ENCODE peak calls at places on chromosomes 5 and 9, in five cellular contexts. Q, B, L, K and D are unnamed samples.

GRCh38 chr5:171630047-171630669 is 155.5 kb upstream of the SMIM23 start:
- DNase-seq in Q (peak), B (peak), K (no peak), L (peak), D (no peak)

GRCh38 chr5:163005949-163006348 is 431.4 kb upstream of the CCNG1 start:
- DNase-seq in L (no peak), B (no peak), K (no peak), Q (no peak), D (no peak)

GRCh38 chr9:81183763-81184162 is 505.6 kb downstream of the TLE1 start:
- DNase-seq in K (no peak), Q (peak), L (no peak), B (no peak), D (no peak)

GRCh38 chr9:113963914-113964739 is 88.0 kb downstream of the ZNF618 start:
- DNase-seq in B (no peak), L (no peak), Q (no peak), K (no peak), D (no peak)

GRCh38 chr9:93893899-93894690 is 61.1 kb downstream of the BARX1 start:
- DNase-seq in L (no peak), B (peak), K (no peak), Q (no peak), D (peak)

GRCh38 chr5:66362021-66362420 is 217.9 kb downstream of the SREK1 start:
- DNase-seq in L (no peak), B (no peak), Q (no peak), K (no peak), D (no peak)

GRCh38 chr5:25181249-25181648 is 536.5 kb upstream of the CDH10 start:
- DNase-seq in L (no peak), Q (no peak), B (no peak), K (no peak), D (no peak)

GRCh38 chr9:121784706-121785426 is 133.4 kb downstream of the DAB2IP start:
- DNase-seq in Q (no peak), B (no peak), K (no peak), L (no peak), D (no peak)

GRCh38 chr9:107711528-107711927 is 222.0 kb upstream of the KLF4 start:
- DNase-seq in L (no peak), B (peak), Q (peak), K (no peak), D (no peak)

GRCh38 chr9:124298646-124299235 is 41.0 kb downstream of the NEK6 start:
- DNase-seq in Q (no peak), B (no peak), K (no peak), L (no peak), D (peak)

GRCh38 chr9:97505845-97506244 is 4.4 kb downstream of the TMOD1 start:
- DNase-seq in K (no peak), L (no peak), Q (no peak), B (no peak), D (no peak)

GRCh38 chr9:16705121-16705604 is 165.3 kb downstream of the BNC2 start:
- DNase-seq in L (peak), Q (peak), B (peak), K (no peak), D (no peak)
- TF ChIP-seq SMC3 in L (no peak), Q (no peak), B (no peak), K (no peak), D (no peak)

DNA sequence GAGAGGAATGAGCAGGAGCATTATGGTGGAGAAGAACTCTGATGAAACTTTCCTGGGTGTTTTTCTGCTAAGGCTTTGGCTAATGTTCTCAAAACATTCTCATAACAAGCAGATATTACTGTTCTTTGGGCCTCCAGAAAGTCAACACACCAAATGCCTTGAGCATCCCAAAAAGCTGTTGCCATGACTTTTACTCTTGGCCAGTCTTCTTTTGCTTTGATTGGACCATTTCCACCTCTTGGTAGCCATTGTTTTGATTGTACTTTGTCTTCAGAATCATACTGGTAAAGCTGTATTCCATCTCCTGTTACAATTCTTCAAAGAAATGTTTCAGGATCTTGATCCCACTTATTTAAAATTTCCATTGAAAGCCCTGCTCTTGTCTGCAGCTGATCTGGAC is 139.6 kb downstream of the MAN2A1 start:
- DNase-seq in B (no peak), K (no peak), Q (peak), L (no peak), D (no peak)
- H2AFZ ChIP-seq in B (no peak), K (no peak), Q (no peak), L (no peak), D (no peak)

GRCh38 chr5:179271821-179272325 is 73.4 kb downstream of the ADAMTS2 start:
- DNase-seq in K (no peak), L (no peak), Q (no peak), B (peak), D (no peak)

GRCh38 chr5:179270581-179271300 is 74.5 kb downstream of the ADAMTS2 start:
- DNase-seq in Q (peak), L (no peak), B (peak), K (no peak), D (no peak)

GRCh38 chr5:179272326-179273073 is 72.8 kb downstream of the ADAMTS2 start:
- DNase-seq in Q (no peak), K (no peak), B (no peak), L (no peak), D (no peak)

GRCh38 chr5:179269781-179270543 is 75.3 kb downstream of the ADAMTS2 start:
- DNase-seq in B (peak), K (no peak), L (no peak), Q (no peak), D (no peak)

GRCh38 chr5:179271301-179271650 is 74.0 kb downstream of the ADAMTS2 start:
- DNase-seq in Q (no peak), L (no peak), B (peak), K (no peak), D (no peak)
- TF ChIP-seq SMC3 in Q (no peak), L (no peak), B (no peak), K (no peak), D (no peak)

DNA sequence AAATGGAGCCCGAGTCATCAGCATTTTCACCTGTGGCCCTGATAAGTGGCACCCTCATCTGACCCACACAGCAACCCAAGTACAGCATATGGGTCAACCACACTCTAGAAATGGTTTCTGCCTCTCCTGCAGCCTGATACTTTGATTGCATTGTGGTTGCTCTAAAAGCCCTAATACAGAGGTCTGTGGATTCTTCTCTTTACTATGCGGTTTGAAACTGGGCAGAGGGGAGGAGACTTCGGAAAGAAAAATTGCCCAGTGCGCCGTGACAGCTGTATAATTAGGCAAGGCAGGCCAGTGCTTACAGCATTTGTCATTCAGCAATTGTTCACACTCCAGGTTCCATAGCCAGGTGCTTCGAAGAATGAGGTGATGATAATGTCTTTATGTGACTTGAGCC is 361.0 kb downstream of the NFIB start:
- DNase-seq in Q (no peak), L (no peak), K (no peak), B (no peak), D (no peak)
- H2AFZ ChIP-seq in Q (no peak), L (no peak), K (no peak), B (no peak), D (no peak)

GRCh38 chr5:73550016-73550415 is 15.4 kb downstream of the ANKRA2 start:
- DNase-seq in B (no peak), L (no peak), Q (no peak), K (no peak), D (no peak)

GRCh38 chr5:73545403-73545779 is 20.0 kb downstream of the ANKRA2 start:
- DNase-seq in L (no peak), K (no peak), B (no peak), Q (no peak), D (peak)

GRCh38 chr5:73541981-73542380 is 23.5 kb downstream of the ANKRA2 start:
- DNase-seq in L (no peak), Q (peak), B (no peak), K (no peak), D (no peak)

GRCh38 chr5:73540192-73540591 is 25.2 kb downstream of the ANKRA2 start:
- DNase-seq in B (no peak), K (no peak), Q (peak), L (peak), D (peak)

DNA sequence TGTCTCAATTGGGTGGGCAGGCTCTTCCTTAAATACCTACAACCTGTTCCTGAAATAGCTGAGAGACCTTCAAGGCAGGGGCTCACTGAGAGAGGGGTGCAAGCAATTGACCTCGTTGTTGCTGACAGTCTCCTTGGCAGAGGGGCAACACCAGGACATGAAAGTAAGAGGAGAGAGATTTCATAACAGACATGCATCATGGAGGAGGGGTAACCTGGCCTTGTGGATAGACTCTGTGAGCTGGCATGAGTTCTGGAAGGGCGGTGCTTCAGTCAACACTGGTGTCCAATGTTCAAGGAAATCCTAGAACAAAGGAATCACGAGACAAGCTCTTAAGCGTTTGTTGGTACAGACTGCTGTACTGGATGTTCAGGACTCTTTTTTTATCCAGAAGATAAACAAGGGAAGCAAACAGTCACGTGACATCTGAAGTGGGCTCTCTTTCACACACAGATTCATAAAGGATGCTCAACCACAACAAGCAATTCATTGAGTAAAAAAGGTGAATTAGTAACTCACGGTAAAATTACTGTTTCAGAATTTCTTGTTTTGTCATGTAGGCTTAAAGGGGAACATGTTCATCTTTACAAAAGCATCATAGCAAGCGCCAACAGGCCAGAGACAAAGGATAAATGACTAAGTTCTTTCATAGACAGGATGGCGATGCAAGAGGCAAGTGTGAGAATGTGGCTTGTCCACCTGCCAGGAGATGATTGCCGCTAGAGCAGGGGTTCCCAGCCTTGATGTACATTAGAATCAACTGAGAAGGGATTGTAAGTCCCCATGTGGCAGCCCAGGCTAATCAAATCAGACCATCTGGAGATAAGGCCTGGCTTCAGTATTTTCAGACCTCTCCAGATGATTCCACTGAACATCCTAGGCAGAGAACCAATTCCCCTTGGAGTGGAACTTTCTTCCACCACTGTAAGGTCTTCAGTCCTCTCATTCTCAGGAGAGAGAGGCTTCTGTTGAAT is 20.7 kb downstream of the ANKRA2 start:
- DNase-seq in L (no peak), Q (no peak), B (peak), K (no peak), D (peak)
- TF ChIP-seq SMC3 in L (no peak), Q (no peak), B (no peak), K (no peak), D (peak)

DNA sequence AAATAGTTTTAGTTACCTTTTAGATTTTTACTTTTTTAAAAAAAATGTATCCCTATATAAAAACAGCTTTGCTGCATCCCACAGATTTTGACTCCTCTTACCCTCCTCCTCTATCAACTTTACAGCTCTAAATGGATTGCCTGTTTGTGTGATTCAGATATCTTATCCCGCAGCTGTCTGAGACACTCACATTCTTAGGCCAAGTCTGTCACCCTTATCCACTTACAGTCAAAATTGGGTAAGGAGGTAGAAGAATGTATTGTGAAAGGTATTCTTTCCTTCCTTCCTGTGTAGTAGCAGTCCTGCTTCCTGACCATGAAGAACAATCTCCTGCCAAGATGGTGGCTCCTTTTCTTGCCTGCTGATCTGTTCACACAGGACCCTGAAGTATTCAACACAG is 67.6 kb upstream of the ST8SIA4 start:
- DNase-seq in L (no peak), Q (no peak), K (no peak), B (no peak), D (no peak)
- H2AFZ ChIP-seq in L (no peak), Q (no peak), K (no peak), B (no peak), D (no peak)

DNA sequence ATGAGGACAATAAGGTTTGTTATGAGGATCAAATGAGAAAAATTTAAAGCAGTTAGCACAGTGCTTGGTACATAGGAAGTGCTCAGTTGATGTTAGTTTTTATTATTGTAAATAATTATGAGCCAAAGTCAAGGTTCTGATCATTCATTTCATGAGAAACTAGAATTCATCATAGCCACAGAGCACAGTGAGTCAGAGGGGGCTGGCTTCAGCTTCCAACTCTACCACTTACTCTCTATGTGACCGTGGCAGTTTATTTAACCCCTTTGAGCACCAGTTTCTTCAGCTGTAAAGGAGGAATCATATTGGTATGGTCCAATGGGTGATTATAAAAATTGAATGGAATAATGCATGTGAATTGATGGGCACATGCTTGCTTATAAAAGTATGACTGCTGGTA is 39.4 kb downstream of the KLHL3 start:
- DNase-seq in K (no peak), Q (peak), B (no peak), L (no peak), D (no peak)
- TF ChIP-seq SMC3 in K (no peak), Q (no peak), B (no peak), L (no peak), D (no peak)